ENCODE peak calls at places on chromosomes 3 and 15, in nine cellular contexts. F is tibial artery, L is GM23338, C is lung, X is heart right ventricle, R is HepG2, T is spleen, P is heart left ventricle, N is fibroblast of lung. K is an unnamed sample. For H3K4me1, the result is how much of the 10 kb centered on the place peaks cover.

GRCh38 chr3:45024601-45025262 is 1.4 kb upstream of the CLEC3B start:
- DNase-seq in P (peak), R (no peak), T (no peak), F (no peak), X (no peak), C (no peak), N (no peak), L (no peak), K (no peak)

GRCh38 chr3:146217324-146217723 is 33.6 kb downstream of the PLSCR4 start:
- DNase-seq in T (no peak), L (no peak), X (no peak), P (no peak), F (no peak), R (no peak), N (peak), C (no peak), K (no peak)

GRCh38 chr3:97952280-97952679 is 20.0 kb downstream of the RIOX2 start:
- DNase-seq in N (no peak), T (no peak), C (peak), X (peak), F (no peak), R (no peak), L (no peak), P (no peak), K (no peak)

GRCh38 chr3:78977073-78977472 is 790.7 kb downstream of the ROBO1 start:
- DNase-seq in P (no peak), C (no peak), X (no peak), N (peak), T (no peak), L (no peak), F (no peak), R (no peak), K (no peak)

GRCh38 chr3:146390006-146390772 is 79.2 kb downstream of the PLSCR2 start:
- DNase-seq in L (no peak), T (no peak), C (no peak), F (no peak), P (no peak), R (no peak), N (peak), X (no peak), K (no peak)

GRCh38 chr3:128698211-128699011 is 27.6 kb upstream of the RAB7A start:
- DNase-seq in X (peak), R (no peak), N (peak), P (peak), C (peak), T (peak), F (peak), L (peak), K (no peak)

GRCh38 chr15:81111510-81112375 is 22.3 kb upstream of the CFAP161 start:
- DNase-seq in N (no peak), L (no peak), F (no peak), C (no peak), R (no peak), T (no peak), P (no peak), X (no peak), K (no peak)

GRCh38 chr3:45558431-45558830 is 36.1 kb upstream of the LIMD1 start:
- DNase-seq in F (no peak), T (no peak), C (no peak), P (no peak), N (no peak), X (no peak), L (no peak), R (no peak), K (no peak)

GRCh38 chr3:48432411-48433371 is 2.8 kb upstream of the PLXNB1 start:
- DNase-seq in F (peak), N (peak), L (peak), X (no peak), C (no peak), T (peak), R (no peak), P (no peak), K (peak)

GRCh38 chr3:36804295-36805055 is 40.1 kb upstream of the DCLK3 start:
- DNase-seq in R (no peak), X (no peak), F (no peak), T (no peak), C (no peak), P (no peak), N (no peak), L (peak), K (no peak)

GRCh38 chr15:83365370-83365938 is 81.0 kb upstream of the BNC1 start:
- DNase-seq in L (peak), T (no peak), X (no peak), P (peak), N (peak), R (no peak), F (no peak), C (peak), K (peak)

GRCh38 chr3:179613807-179614206 is 9.2 kb downstream of the NDUFB5 start:
- DNase-seq in F (no peak), R (no peak), C (no peak), T (no peak), X (no peak), N (peak), P (no peak), L (no peak), K (no peak)

GRCh38 chr15:73362900-73363299 is 5.9 kb downstream of the HCN4 start:
- DNase-seq in P (no peak), R (no peak), L (peak), X (no peak), T (no peak), N (no peak), F (no peak), C (no peak), K (no peak)

GRCh38 chr15:68258684-68259083 is 18.9 kb upstream of the FEM1B start:
- DNase-seq in C (no peak), R (no peak), X (no peak), N (no peak), P (no peak), T (no peak), L (no peak), F (peak), K (no peak)

GRCh38 chr3:100496711-100497261 is 4.4 kb downstream of the TMEM45A start:
- DNase-seq in F (no peak), R (peak), L (no peak), N (peak), T (no peak), P (no peak), C (no peak), X (no peak), K (no peak)

GRCh38 chr3:163576314-163576713 is 1502.0 kb downstream of the SI start:
- DNase-seq in P (no peak), L (no peak), X (no peak), C (no peak), T (no peak), R (no peak), F (no peak), N (no peak), K (no peak)

GRCh38 chr3:2517479-2518188 is 419.0 kb downstream of the CNTN4 start:
- DNase-seq in F (no peak), T (no peak), L (no peak), P (no peak), R (no peak), C (no peak), N (no peak), X (no peak), K (no peak)

GRCh38 chr3:98269846-98270245 is 5.8 kb downstream of the OR5H6 start:
- DNase-seq in F (no peak), R (no peak), P (no peak), L (no peak), C (no peak), X (no peak), N (no peak), T (no peak), K (no peak)

GRCh38 chr3:36201546-36201945 is 178.8 kb upstream of the STAC start:
- DNase-seq in F (no peak), L (peak), C (no peak), R (no peak), T (no peak), X (no peak), N (no peak), P (no peak), K (no peak)

GRCh38 chr15:68749365-68750141 is 71.1 kb downstream of the ANP32A start:
- DNase-seq in N (no peak), F (no peak), X (no peak), T (no peak), C (no peak), L (no peak), R (no peak), P (peak), K (no peak)

GRCh38 chr15:31297880-31298456 is 28.7 kb upstream of the KLF13 start:
- DNase-seq in C (peak), T (peak), L (no peak), F (no peak), N (no peak), P (no peak), X (no peak), R (no peak), K (peak)

GRCh38 chr3:134313839-134314587 is 60.2 kb downstream of the AMOTL2 start:
- DNase-seq in P (no peak), R (peak), L (no peak), T (peak), F (no peak), N (peak), X (no peak), C (no peak), K (no peak)

GRCh38 chr3:16498130-16498890 is 15.2 kb downstream of the RFTN1 start:
- DNase-seq in X (no peak), R (no peak), T (no peak), N (no peak), F (no peak), L (peak), C (no peak), P (no peak), K (no peak)

GRCh38 chr3:16494094-16494493 is 19.4 kb downstream of the RFTN1 start:
- DNase-seq in T (no peak), R (no peak), P (no peak), F (no peak), C (no peak), L (no peak), X (no peak), N (no peak), K (no peak)

GRCh38 chr3:16496408-16497222 is 16.9 kb downstream of the RFTN1 start:
- DNase-seq in C (no peak), X (no peak), N (peak), R (no peak), F (no peak), L (no peak), P (no peak), T (no peak), K (no peak)

GRCh38 chr3:16496008-16496407 is 17.5 kb downstream of the RFTN1 start:
- DNase-seq in X (no peak), F (no peak), T (no peak), P (no peak), L (no peak), N (no peak), R (no peak), C (no peak), K (no peak)

DNA sequence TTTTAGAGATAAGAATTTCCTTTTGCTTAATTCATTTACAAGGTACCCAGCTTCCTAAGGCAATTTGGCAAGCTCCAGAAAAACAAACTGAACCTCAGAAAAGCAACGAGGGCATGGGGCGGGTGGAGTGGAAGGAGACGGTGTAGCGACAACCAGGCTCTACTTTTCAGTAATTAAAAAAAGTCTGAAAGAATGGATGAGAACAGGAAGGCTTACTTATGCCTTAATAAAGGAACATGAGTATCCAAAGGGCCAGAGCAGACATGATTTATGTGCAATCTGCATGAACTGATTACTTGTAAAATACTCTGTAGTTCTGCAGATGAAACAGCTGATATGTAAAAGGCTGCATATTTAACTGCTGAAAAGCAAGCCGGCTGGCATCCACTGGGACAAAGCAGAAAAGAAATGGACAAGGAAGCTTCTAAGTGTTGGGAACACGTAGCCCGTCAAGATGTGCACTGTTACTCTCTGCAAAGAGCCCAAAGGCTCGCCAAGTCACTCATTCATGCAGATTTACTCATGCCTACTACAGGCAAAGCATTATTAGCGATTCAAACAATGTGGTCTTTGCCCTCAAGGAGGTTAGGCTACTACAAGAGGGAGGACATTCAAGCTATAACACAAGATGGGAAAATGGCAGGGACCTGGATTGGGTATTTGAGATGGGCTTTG is 18.5 kb downstream of the RFTN1 start:
- DNase-seq in C (no peak), X (no peak), T (no peak), L (no peak), F (no peak), P (no peak), N (peak), R (no peak), K (no peak)
- H3K4me1 ChIP-seq in C (under half), X (half or more), T (under half), L (under half), F (under half), P (under half), N (under half), R (under half), K (under half)

GRCh38 chr15:63987979-63988378 is 58.3 kb downstream of the DAPK2 start:
- DNase-seq in T (peak), L (no peak), R (no peak), N (no peak), F (no peak), X (no peak), C (no peak), P (no peak), K (no peak)
- H3K4me1 ChIP-seq in T (under half), L (under half), R (under half), N (under half), F (under half), X (half or more), C (under half), P (half or more), K (under half)

GRCh38 chr3:149647812-149648211 is 10.0 kb downstream of the WWTR1 start:
- DNase-seq in P (no peak), R (no peak), L (no peak), C (no peak), N (no peak), T (no peak), F (no peak), X (no peak), K (no peak)
- H3K4me1 ChIP-seq in P (half or more), R (half or more), L (under half), C (under half), N (under half), T (under half), F (under half), X (half or more), K (under half)

GRCh38 chr3:158106773-158107461 is 697 bp upstream of the SHOX2 start:
- DNase-seq in N (no peak), T (peak), C (no peak), R (no peak), X (no peak), F (no peak), L (peak), P (peak), K (no peak)
- H3K4me1 ChIP-seq in N (under half), T (under half), C (under half), R (half or more), X (half or more), F (under half), L (under half), P (under half), K (under half)

DNA sequence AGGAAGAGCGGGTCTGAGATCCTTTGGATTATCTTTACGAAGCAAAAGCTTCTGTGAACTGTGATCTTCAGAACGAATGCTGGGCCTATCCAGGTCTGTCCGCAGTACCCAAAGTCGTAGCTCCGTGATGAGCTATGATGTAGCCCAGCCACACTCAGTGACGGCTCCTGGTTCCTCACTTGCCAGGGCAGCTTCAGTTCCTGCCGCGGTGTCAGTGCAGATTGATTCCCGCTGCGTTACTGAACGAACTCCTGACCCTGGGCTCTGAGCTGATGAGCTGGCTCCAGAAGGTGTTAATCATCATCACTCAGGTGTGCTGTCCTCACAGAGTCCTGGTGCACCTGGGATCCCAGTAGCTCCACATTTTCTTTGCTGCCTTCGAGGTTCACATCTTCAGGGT is 45.0 kb downstream of the TMEM44 start:
- DNase-seq in N (no peak), F (no peak), P (no peak), R (no peak), C (no peak), X (no peak), T (no peak), L (no peak), K (no peak)
- H3K4me1 ChIP-seq in N (under half), F (under half), P (under half), R (under half), C (under half), X (under half), T (under half), L (under half), K (under half)

GRCh38 chr3:52046186-52046913 is 10.0 kb downstream of the DUSP7 start:
- DNase-seq in F (peak), L (no peak), C (peak), T (no peak), P (no peak), N (peak), X (no peak), R (no peak), K (peak)
- H3K4me1 ChIP-seq in F (under half), L (under half), C (under half), T (under half), P (half or more), N (under half), X (half or more), R (under half), K (under half)

GRCh38 chr15:26561994-26562730 is 210.7 kb downstream of the GABRB3 start:
- DNase-seq in X (no peak), P (peak), C (no peak), F (no peak), T (no peak), R (no peak), L (no peak), N (no peak), K (no peak)
- H3K4me1 ChIP-seq in X (under half), P (under half), C (under half), F (under half), T (under half), R (under half), L (under half), N (under half), K (under half)

GRCh38 chr3:111737712-111738097 is 121.4 kb upstream of the PHLDB2 start:
- DNase-seq in P (peak), F (peak), T (no peak), C (peak), L (no peak), R (peak), X (no peak), N (peak), K (no peak)

GRCh38 chr3:111738790-111739189 is 120.3 kb upstream of the PHLDB2 start:
- DNase-seq in N (no peak), R (no peak), T (no peak), F (no peak), X (no peak), C (no peak), L (no peak), P (no peak), K (no peak)

GRCh38 chr3:111738238-111738637 is 120.8 kb upstream of the PHLDB2 start:
- DNase-seq in C (no peak), L (no peak), N (peak), R (no peak), X (no peak), T (no peak), P (no peak), F (no peak), K (no peak)

GRCh38 chr3:111737056-111737711 is 121.9 kb upstream of the PHLDB2 start:
- DNase-seq in L (no peak), X (peak), C (no peak), T (no peak), R (no peak), N (no peak), P (peak), F (peak), K (no peak)

DNA sequence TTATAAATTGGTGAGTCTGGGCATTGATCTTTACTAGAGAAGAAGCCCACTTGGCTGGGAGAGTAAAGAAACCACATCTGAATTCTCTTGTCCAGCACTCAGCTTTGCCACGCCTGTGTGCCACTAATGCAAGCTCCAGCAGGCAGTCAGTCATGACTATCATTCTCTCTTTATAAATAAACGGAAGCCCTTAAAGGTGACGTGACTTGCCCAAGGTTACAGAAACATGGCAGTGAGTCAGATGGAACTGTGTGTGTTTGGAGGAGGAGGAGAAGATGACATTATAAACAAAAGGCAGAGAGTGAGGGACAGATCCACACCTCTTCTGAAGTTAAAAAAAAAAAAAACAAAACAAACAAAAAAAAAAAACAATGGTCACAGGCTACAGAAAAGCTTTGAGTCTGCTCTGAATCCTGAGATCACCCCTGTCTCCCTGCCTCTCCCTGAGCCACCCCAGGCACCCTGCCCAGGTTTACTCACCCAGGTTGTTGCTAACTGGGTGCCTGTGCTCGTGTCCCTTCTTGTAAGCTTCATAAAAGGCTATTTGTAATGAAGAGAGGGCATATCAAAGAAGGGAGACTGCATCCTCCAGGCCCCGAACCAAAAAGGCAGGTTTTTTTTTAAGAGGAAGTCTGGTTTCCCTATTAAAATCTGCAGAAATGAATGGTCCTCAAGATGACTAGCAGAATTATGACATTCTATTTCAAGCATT is 119.7 kb upstream of the PHLDB2 start:
- DNase-seq in F (peak), L (no peak), P (peak), T (no peak), R (peak), X (peak), N (peak), C (no peak), K (peak)
- H3K4me1 ChIP-seq in F (under half), L (under half), P (half or more), T (under half), R (half or more), X (half or more), N (under half), C (under half), K (half or more)

GRCh38 chr3:9402410-9403228 is 5.2 kb downstream of the SETD5 start:
- DNase-seq in F (no peak), T (no peak), R (peak), C (no peak), L (peak), X (no peak), N (peak), P (peak), K (no peak)

GRCh38 chr3:9403463-9403862 is 6.0 kb downstream of the SETD5 start:
- DNase-seq in T (no peak), C (no peak), R (no peak), P (no peak), F (no peak), X (no peak), L (no peak), N (no peak), K (no peak)

GRCh38 chr3:9406856-9407626 is 9.6 kb downstream of the SETD5 start:
- DNase-seq in C (no peak), F (no peak), R (no peak), T (no peak), P (no peak), X (no peak), L (no peak), N (no peak), K (no peak)

GRCh38 chr3:9405756-9406155 is 8.3 kb downstream of the SETD5 start:
- DNase-seq in N (no peak), L (no peak), C (no peak), P (no peak), X (no peak), F (no peak), R (no peak), T (no peak), K (no peak)

GRCh38 chr3:9404680-9405079 is 7.3 kb downstream of the SETD5 start:
- DNase-seq in T (no peak), C (no peak), F (no peak), R (no peak), P (no peak), L (no peak), N (no peak), X (no peak), K (no peak)
- H3K4me1 ChIP-seq in T (half or more), C (under half), F (under half), R (half or more), P (half or more), L (half or more), N (under half), X (half or more), K (half or more)

DNA sequence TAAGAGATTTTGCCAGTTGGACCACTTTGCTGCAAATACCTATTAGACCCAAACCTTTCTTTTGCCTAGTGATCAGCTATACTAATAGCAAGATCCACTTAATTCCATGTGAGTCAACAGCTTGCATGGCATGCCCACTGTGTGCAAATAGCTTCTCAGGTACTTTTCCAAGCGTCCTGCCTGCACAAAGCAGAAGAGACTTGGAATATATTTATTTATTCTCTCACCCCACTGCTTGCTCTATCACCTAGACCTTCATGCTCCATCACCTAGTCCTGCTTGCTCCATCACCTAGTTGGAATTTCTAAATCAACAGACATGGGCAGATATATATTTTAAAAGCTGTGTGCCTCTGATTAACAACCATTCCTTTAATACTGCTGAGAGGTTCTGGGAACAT is 47.6 kb downstream of the MBNL1 start:
- DNase-seq in X (no peak), C (no peak), F (no peak), T (no peak), P (no peak), N (no peak), R (no peak), L (no peak), K (no peak)
- H3K4me1 ChIP-seq in X (half or more), C (under half), F (under half), T (under half), P (half or more), N (under half), R (under half), L (under half), K (under half)